ENCODE peak calls at places on chromosome 7, in seven cellular contexts. P is T1000; O is Ammon's horn; G is activated CD4-positive, alpha-beta T cell treated with anti-CD3 and anti-CD28 coated beads, Interleukin-2, amount 50 U/mL, for 24 hours; K is progenitor cell of endocrine pancreas; N is GM04504; Q is activated T-cell treated with anti-CD3 and anti-CD28 coated beads, Interleukin-2, amount 50 U/mL, for 24 hours. Y is an unnamed sample.

GRCh38 chr7:8321312-8321711 is 59.3 kb upstream of the ICA1 start:
- DNase-seq in P (no peak), O (no peak), G (no peak), K (no peak), N (no peak), Q (no peak), Y (no peak)

GRCh38 chr7:120272261-120272895 is 597 bp upstream of the KCND2 start:
- DNase-seq in P (no peak), O (peak), G (no peak), K (no peak), N (peak), Q (no peak), Y (peak)

GRCh38 chr7:302054-302992 is 12.4 kb downstream of the FOXL3 start:
- DNase-seq in P (no peak), O (no peak), G (no peak), K (no peak), N (no peak), Q (no peak), Y (no peak)

GRCh38 chr7:91892099-91892788 is 11.7 kb upstream of the MTERF1 start:
- DNase-seq in P (no peak), O (no peak), G (no peak), K (no peak), N (no peak), Q (no peak), Y (no peak)

GRCh38 chr7:28405662-28406061 is 6.7 kb upstream of the CREB5 start:
- DNase-seq in P (peak), O (no peak), G (no peak), K (no peak), N (peak), Q (no peak), Y (no peak)

GRCh38 chr7:12239821-12240220 is 28.7 kb downstream of the TMEM106B start:
- DNase-seq in P (no peak), O (no peak), G (no peak), K (no peak), N (no peak), Q (no peak), Y (no peak)

GRCh38 chr7:30238721-30239441 is 45.5 kb upstream of the ZNRF2 start:
- DNase-seq in P (no peak), O (peak), G (no peak), K (no peak), N (peak), Q (no peak), Y (peak)

GRCh38 chr7:46192191-46192590 is 271.1 kb upstream of the IGFBP3 start:
- DNase-seq in P (no peak), O (no peak), G (no peak), K (no peak), N (no peak), Q (no peak), Y (no peak)

GRCh38 chr7:133139350-133139749 is 57.5 kb upstream of the CHCHD3 start:
- DNase-seq in P (no peak), O (no peak), G (no peak), K (peak), N (peak), Q (no peak), Y (no peak)

GRCh38 chr7:74493295-74493694 is 39.6 kb downstream of the GTF2IRD1 start:
- DNase-seq in P (no peak), O (no peak), G (no peak), K (no peak), N (no peak), Q (no peak), Y (no peak)

GRCh38 chr7:103065666-103066065 is 8.9 kb downstream of the FBXL13 start:
- DNase-seq in P (no peak), O (no peak), G (no peak), K (peak), N (no peak), Q (peak), Y (peak)

GRCh38 chr7:157386979-157387800 is 50.4 kb downstream of the DNAJB6 start:
- DNase-seq in P (peak), O (peak), G (peak), K (peak), N (no peak), Q (peak), Y (peak)

GRCh38 chr7:17046666-17047065 is 164.9 kb upstream of the AGR3 start:
- DNase-seq in P (no peak), O (no peak), G (no peak), K (no peak), N (no peak), Q (no peak), Y (no peak)

GRCh38 chr7:33807779-33808482 is 97.4 kb upstream of the BMPER start:
- DNase-seq in P (peak), O (no peak), G (no peak), K (no peak), N (peak), Q (no peak), Y (peak)

Y was measured in keratinocyte.